ENCODE peak calls at places on chromosome 11, in eight cellular contexts. P, U, J, Y, E, G, X and F are unnamed samples.

GRCh38 chr11:126585388-126586302 is 230.2 kb downstream of the ST3GAL4 start:
- DNase-seq in J (peak), X (no peak), E (no peak), Y (no peak), U (no peak), G (no peak), P (peak), F (no peak)

GRCh38 chr11:113722221-113722620 is 16.1 kb upstream of the TMPRSS5 start:
- DNase-seq in X (no peak), U (no peak), J (no peak), G (no peak), P (no peak), Y (no peak), E (no peak), F (no peak)

GRCh38 chr11:45879803-45880685 is 5.4 kb upstream of the MAPK8IP1 start:
- DNase-seq in G (no peak), P (no peak), Y (no peak), J (no peak), X (no peak), U (no peak), E (no peak), F (no peak)

GRCh38 chr11:110968348-110969062 is 256.3 kb upstream of the ARHGAP20 start:
- DNase-seq in Y (no peak), G (no peak), U (no peak), X (no peak), P (no peak), J (no peak), E (no peak), F (no peak)

GRCh38 chr11:111439905-111440304 is 60.8 kb upstream of the POU2AF1 start:
- DNase-seq in P (no peak), G (no peak), X (no peak), J (no peak), Y (no peak), E (no peak), U (no peak), F (no peak)

GRCh38 chr11:123100378-123101085 is 38.6 kb upstream of the HSPA8 start:
- DNase-seq in J (no peak), E (no peak), G (no peak), P (no peak), U (no peak), X (no peak), Y (no peak), F (no peak)

GRCh38 chr11:34052608-34053160 is 1.2 kb downstream of the CAPRIN1 start:
- DNase-seq in U (peak), G (peak), E (no peak), Y (peak), X (peak), P (peak), J (no peak), F (no peak)

GRCh38 chr11:130789241-130789640 is 127.0 kb downstream of the SNX19 start:
- DNase-seq in G (no peak), E (no peak), P (no peak), U (no peak), J (no peak), Y (no peak), X (no peak), F (no peak)

GRCh38 chr11:68371176-68372041 is 59.0 kb downstream of the LRP5 start:
- DNase-seq in E (no peak), U (no peak), X (no peak), G (no peak), P (no peak), Y (peak), J (no peak), F (no peak)

GRCh38 chr11:126384449-126385070 is 29.1 kb downstream of the ST3GAL4 start:
- DNase-seq in G (no peak), J (no peak), E (no peak), U (no peak), Y (no peak), X (no peak), P (no peak), F (no peak)

GRCh38 chr11:31361743-31362142 is 7.8 kb downstream of the DCDC1 start:
- DNase-seq in Y (no peak), P (no peak), E (no peak), U (no peak), G (no peak), J (no peak), X (no peak), F (no peak)

GRCh38 chr11:1640076-1640946 is 10.7 kb downstream of the KRTAP5-5 start:
- DNase-seq in J (no peak), Y (peak), E (peak), U (no peak), P (peak), X (peak), G (peak), F (no peak)